ENCODE peak calls at places on chromosomes 16 and 17, in nine cellular contexts. Z, W, Y, S, D, X, U, H and R are unnamed samples.

GRCh38 chr17:64491995-64492394 is 4.9 kb downstream of the POLG2 start:
- DNase-seq in U (no peak), S (no peak), Z (no peak), H (no peak), X (no peak), W (no peak), Y (no peak), D (no peak), R (no peak)

GRCh38 chr16:66660422-66661209 is 35.9 kb downstream of the CMTM4 start:
- DNase-seq in Y (peak; percentile 46), X (no peak), Z (peak; percentile 38), S (no peak), U (peak; percentile 72), W (peak; percentile 68), D (peak; percentile 72), H (peak; percentile 52), R (peak; percentile 18)

GRCh38 chr17:72456026-72456569 is 335.3 kb downstream of the SOX9 start:
- DNase-seq in S (no peak), Y (peak; percentile 63), U (no peak), H (no peak), Z (peak; percentile 80), X (no peak), D (peak; percentile 89), W (no peak), R (no peak)

GRCh38 chr17:35801583-35802224 is 6.3 kb upstream of the MMP28 start:
- DNase-seq in W (peak; percentile 44), D (no peak), X (no peak), U (peak; percentile 83), Y (peak; percentile 72), Z (peak; percentile 81), H (no peak), S (no peak), R (no peak)

GRCh38 chr17:19502517-19502916 is 31.1 kb upstream of the SLC47A1 start:
- DNase-seq in Z (no peak), Y (no peak), S (no peak), W (no peak), U (no peak), H (no peak), X (no peak), D (no peak), R (no peak)

GRCh38 chr17:80261159-80261894 is 675 bp downstream of the RNF213 start:
- DNase-seq in Y (peak; percentile 49), D (peak; percentile 75), W (peak; percentile 75), Z (peak; percentile 62), U (peak; percentile 75), X (no peak), S (peak; percentile 82), H (peak; percentile 39), R (peak; percentile 64)

GRCh38 chr17:58329808-58330543 is 1.4 kb upstream of the TSPOAP1 start:
- DNase-seq in H (no peak), Y (no peak), Z (no peak), X (no peak), D (no peak), U (no peak), S (no peak), W (no peak), R (no peak)

GRCh38 chr17:68238894-68239293 is 8.9 kb upstream of the AMZ2 start:
- DNase-seq in U (no peak), H (no peak), X (no peak), S (no peak), W (no peak), Y (no peak), D (no peak), Z (peak; percentile 23), R (no peak)

GRCh38 chr16:29990033-29990432 is 5.4 kb downstream of the HIRIP3 start:
- DNase-seq in D (no peak), W (no peak), S (no peak), Z (peak; percentile 44), U (no peak), X (no peak), H (no peak), Y (no peak), R (no peak)

GRCh38 chr16:19463468-19464315 is 46.0 kb downstream of the TMC5 start:
- DNase-seq in U (no peak), W (no peak), Y (peak; percentile 39), D (no peak), X (no peak), H (no peak), S (no peak), Z (no peak), R (no peak)

GRCh38 chr16:87274808-87275207 is 42.4 kb downstream of the C16orf95 start:
- DNase-seq in H (no peak), W (no peak), Z (no peak), S (no peak), D (no peak), X (no peak), U (no peak), Y (no peak), R (no peak)

GRCh38 chr17:79841369-79842135 is 2.3 kb upstream of the CBX4 start:
- DNase-seq in W (peak; percentile 55), Z (no peak), X (no peak), U (no peak), H (no peak), S (no peak), D (no peak), Y (no peak), R (no peak)

GRCh38 chr16:4288148-4288921 is 15.5 kb upstream of the TFAP4 start:
- DNase-seq in Z (peak; percentile 81), S (no peak), D (peak; percentile 86), H (peak; percentile 87), U (peak; percentile 91), W (peak; percentile 86), Y (peak; percentile 79), X (peak; percentile 86), R (peak; percentile 57)

GRCh38 chr16:14399397-14400284 is 230.4 kb downstream of the PARN start:
- DNase-seq in U (no peak), D (peak; percentile 61), S (no peak), H (no peak), Y (no peak), W (peak; percentile 45), X (peak; percentile 80), Z (no peak), R (peak; percentile 32)

GRCh38 chr17:58468944-58469343 is 19.3 kb downstream of the HSF5 start:
- DNase-seq in X (no peak), S (no peak), W (no peak), Z (no peak), Y (no peak), H (no peak), U (no peak), D (no peak), R (no peak)

GRCh38 chr17:27984816-27985215 is 57.7 kb upstream of the NLK start:
- DNase-seq in H (no peak), Y (no peak), D (no peak), W (no peak), X (no peak), S (no peak), Z (no peak), U (no peak), R (no peak)

GRCh38 chr17:44396946-44397345 is 7.5 kb upstream of the ITGA2B start:
- DNase-seq in S (no peak), W (no peak), D (no peak), H (no peak), X (no peak), U (no peak), Z (no peak), Y (no peak), R (no peak)

GRCh38 chr16:31071861-31072260 is 2.2 kb downstream of the ZNF668 start:
- DNase-seq in X (no peak), D (no peak), W (no peak), U (no peak), S (no peak), Y (no peak), Z (no peak), H (no peak), R (no peak)
- TF ChIP-seq EP300 in X (no peak), D (no peak), W (no peak), U (no peak), S (no peak), Y (no peak), Z (no peak), H (no peak), R (no peak)

DNA sequence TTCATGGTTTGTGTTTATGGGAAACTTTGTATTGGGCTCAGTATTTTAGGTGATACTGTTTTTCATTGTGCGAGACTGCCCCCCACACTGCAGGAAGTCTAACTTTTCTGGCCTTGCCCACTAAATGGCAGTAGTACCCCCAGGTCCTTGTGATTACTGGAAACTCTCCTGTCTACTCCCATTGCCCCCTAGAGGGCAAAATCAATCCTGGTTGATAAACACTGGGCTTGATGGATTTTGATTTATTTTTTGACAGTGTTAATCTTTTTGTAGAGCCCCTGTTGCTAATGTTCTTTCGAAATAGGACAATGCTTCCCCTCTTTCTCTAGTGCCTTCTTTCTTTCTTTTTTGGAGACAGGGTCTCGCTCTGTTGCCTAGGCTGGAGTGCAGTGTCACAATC is 15.5 kb downstream of the METTL9 start:
- DNase-seq in U (no peak), H (no peak), S (no peak), Y (no peak), X (no peak), W (no peak), Z (no peak), D (no peak), R (no peak)
- TF ChIP-seq CTCF in U (peak; percentile 35), H (peak; percentile 6), S (peak; percentile 35), Y (no peak), X (no peak), W (no peak), Z (no peak), D (no peak), R (no peak)

DNA sequence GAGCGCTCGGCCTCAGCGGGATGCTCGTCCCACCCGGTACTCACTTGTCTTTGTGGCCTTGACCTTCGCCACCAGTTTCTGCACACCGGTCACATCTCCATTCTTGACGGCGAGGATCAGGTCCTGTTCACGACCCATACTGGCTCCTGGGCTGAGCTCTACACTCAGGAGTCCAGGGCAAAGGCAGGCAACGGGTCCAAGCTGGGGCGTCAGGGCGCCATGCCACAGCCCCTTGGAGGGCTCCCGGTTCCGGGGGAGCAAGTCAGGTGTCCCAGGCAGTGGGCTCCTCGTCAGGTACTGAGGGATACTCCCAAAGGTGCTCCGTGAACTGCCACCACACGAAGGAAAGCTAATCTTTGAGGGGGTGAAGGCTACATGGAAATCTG is 1.7 kb downstream of the CASKIN2 start:
- DNase-seq in S (no peak), Z (no peak), W (peak; percentile 52), U (no peak), X (no peak), D (no peak), H (no peak), Y (no peak), R (no peak)
- H3K27ac ChIP-seq in S (no peak overlapping the region), Z (peak overlapping the region; percentile 87), W (peak overlapping the region; percentile 69), U (no peak overlapping the region), X (no peak overlapping the region), D (peak overlapping the region; percentile 98), H (no peak overlapping the region), Y (peak overlapping the region; percentile 89), R (peak overlapping the region; percentile 85)

DNA sequence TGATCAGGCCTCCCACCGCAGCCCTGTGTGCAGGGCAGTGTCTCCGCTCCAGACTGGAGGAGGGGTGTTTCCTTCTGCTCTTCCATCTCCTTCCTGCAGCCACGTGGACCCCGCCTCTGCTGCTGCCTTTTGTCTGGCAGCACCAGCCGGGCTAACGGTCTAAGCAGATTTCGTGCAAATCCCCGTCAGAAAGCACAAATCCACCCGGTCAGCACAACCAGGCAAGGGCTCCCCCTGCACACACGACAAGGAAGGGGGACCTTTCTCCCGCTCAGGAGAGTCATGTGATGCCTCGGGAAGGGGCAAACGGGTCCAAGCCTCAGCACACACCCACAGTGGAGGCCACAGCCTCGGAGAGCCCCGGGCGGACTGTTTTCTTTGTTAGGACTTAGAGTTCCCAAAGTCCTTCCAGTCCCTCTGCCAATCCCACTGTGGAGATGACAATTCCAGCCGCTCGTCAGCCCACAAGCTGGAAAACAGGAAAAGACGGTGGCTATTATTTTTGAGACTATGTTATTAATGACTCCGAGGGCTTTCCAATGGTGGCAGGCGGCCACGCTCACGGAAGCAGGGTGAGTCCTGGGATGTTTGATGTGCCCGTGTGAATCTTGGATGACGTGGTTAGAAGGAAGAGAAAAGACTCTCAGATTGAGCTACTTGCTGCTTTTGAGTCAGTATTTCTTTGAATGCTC is 22.5 kb upstream of the MEAK7 start:
- DNase-seq in Y (no peak), W (no peak), X (no peak), D (no peak), H (no peak), Z (no peak), U (no peak), S (no peak), R (no peak)
- TF ChIP-seq EP300 in Y (no peak), W (no peak), X (no peak), D (no peak), H (no peak), Z (no peak), U (no peak), S (no peak), R (no peak)